ENCODE peak calls at places on chromosomes 5 and 9, in eight cellular contexts. C is CD4-positive, alpha-beta T cell; G is fibroblast of lung; W is neural progenitor cell; K is K562; E is PC-9; P is IMR-90; S is tibial artery. D is an unnamed sample. For H3K9me3, the result is how much of the 10 kb centered on the place peaks cover.

GRCh38 chr5:110872200-110872599 is 133.4 kb downstream of the SLC25A46 start:
- DNase-seq in C (no peak), G (no peak), W (no peak), K (no peak), E (no peak), P (no peak), S (no peak), D (peak)

GRCh38 chr5:14366763-14367162 is 214.8 kb upstream of the OTULINL start:
- DNase-seq in C (no peak), G (no peak), W (no peak), K (no peak), E (no peak), P (no peak), S (no peak), D (no peak)

GRCh38 chr5:51632794-51633193 is 249.5 kb downstream of the ISL1 start:
- DNase-seq in C (no peak), G (no peak), W (no peak), K (no peak), E (no peak), P (no peak), S (no peak), D (no peak)

GRCh38 chr5:78896128-78896527 is 89.0 kb downstream of the ARSB start:
- DNase-seq in C (no peak), G (peak), W (no peak), K (no peak), E (no peak), P (peak), S (no peak), D (no peak)

GRCh38 chr9:115642285-115642684 is 511.3 kb upstream of the PAPPA start:
- DNase-seq in C (no peak), G (peak), W (no peak), K (no peak), E (no peak), P (peak), S (no peak), D (no peak)

GRCh38 chr5:170393235-170393634 is 4.1 kb upstream of the KCNMB1 start:
- DNase-seq in C (peak), G (no peak), W (no peak), K (no peak), E (no peak), P (no peak), S (no peak), D (no peak)

GRCh38 chr9:114312513-114312875 is 10.4 kb upstream of the ORM1 start:
- DNase-seq in C (no peak), G (no peak), W (no peak), K (no peak), E (no peak), P (no peak), S (peak), D (peak)

GRCh38 chr9:92265159-92265558 is 28.3 kb downstream of the IARS1 start:
- DNase-seq in C (no peak), G (peak), W (no peak), K (no peak), E (no peak), P (peak), S (no peak), D (no peak)

GRCh38 chr5:103232393-103232999 is 26.1 kb upstream of the MACIR start:
- DNase-seq in C (no peak), G (peak), W (no peak), K (peak), E (no peak), P (peak), S (no peak), D (no peak)

GRCh38 chr9:77785341-77785740 is 137.2 kb upstream of the GNA14 start:
- DNase-seq in C (no peak), G (no peak), W (no peak), K (no peak), E (no peak), P (no peak), S (no peak), D (no peak)

GRCh38 chr5:137214446-137215189 is 284.5 kb downstream of the SPOCK1 start:
- DNase-seq in C (no peak), G (no peak), W (no peak), K (no peak), E (no peak), P (no peak), S (no peak), D (no peak)

GRCh38 chr9:71814805-71815204 is 46.5 kb upstream of the CEMIP2 start:
- DNase-seq in C (no peak), G (peak), W (no peak), K (no peak), E (no peak), P (no peak), S (no peak), D (no peak)

GRCh38 chr5:122311888-122312669 is at the start of gene SNCAIP:
- DNase-seq in C (no peak), G (peak), W (peak), K (peak), E (no peak), P (peak), S (peak), D (peak)

GRCh38 chr5:122313001-122313402 is 965 bp downstream of the SNCAIP start:
- DNase-seq in C (no peak), G (peak), W (peak), K (no peak), E (no peak), P (peak), S (peak), D (peak)

GRCh38 chr5:122310886-122311285 is 1.2 kb upstream of the SNCAIP start:
- DNase-seq in C (no peak), G (no peak), W (no peak), K (no peak), E (no peak), P (no peak), S (no peak), D (no peak)

GRCh38 chr5:122312670-122312988 is 592 bp downstream of the SNCAIP start:
- DNase-seq in C (no peak), G (peak), W (peak), K (no peak), E (no peak), P (peak), S (peak), D (peak)

DNA sequence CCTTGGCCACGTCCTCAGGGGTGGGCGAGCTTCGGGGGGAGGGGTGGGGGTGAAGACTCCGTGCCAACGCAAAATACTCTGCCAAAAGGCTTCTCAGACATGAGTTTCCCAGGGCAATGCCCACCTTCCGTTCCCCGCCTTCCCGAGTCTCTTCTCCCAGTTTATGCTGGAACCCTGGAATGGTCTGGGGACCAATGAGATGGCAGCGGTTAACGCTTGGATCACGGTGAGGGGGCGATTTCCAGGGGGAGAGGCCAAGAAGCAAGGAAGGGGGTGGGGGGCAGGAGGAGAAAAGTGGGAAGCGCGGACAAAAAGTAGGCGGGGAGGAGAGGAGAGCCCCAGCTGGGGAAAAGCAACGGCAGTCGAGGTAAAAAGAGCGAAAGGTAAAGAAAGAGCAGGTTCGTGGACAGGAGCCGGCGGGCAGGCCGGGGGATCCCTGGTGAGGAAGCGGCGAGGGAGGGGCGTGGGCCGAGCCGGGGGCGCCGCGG is 593 bp upstream of the SNCAIP start:
- DNase-seq in C (no peak), G (no peak), W (no peak), K (no peak), E (no peak), P (no peak), S (no peak), D (peak)
- H3K27ac ChIP-seq in C (no peak), G (no peak), W (no peak), K (no peak), E (no peak), P (peak), S (peak), D (no peak)

GRCh38 chr5:179417696-179418095 is 72.4 kb upstream of the ADAMTS2 start:
- DNase-seq in C (no peak), G (no peak), W (no peak), K (no peak), E (no peak), P (no peak), S (no peak), D (no peak)
- H3K9me3 ChIP-seq in C (under half), G (under half), W (under half), K (under half), E (under half), P (under half), S (under half), D (under half)

DNA sequence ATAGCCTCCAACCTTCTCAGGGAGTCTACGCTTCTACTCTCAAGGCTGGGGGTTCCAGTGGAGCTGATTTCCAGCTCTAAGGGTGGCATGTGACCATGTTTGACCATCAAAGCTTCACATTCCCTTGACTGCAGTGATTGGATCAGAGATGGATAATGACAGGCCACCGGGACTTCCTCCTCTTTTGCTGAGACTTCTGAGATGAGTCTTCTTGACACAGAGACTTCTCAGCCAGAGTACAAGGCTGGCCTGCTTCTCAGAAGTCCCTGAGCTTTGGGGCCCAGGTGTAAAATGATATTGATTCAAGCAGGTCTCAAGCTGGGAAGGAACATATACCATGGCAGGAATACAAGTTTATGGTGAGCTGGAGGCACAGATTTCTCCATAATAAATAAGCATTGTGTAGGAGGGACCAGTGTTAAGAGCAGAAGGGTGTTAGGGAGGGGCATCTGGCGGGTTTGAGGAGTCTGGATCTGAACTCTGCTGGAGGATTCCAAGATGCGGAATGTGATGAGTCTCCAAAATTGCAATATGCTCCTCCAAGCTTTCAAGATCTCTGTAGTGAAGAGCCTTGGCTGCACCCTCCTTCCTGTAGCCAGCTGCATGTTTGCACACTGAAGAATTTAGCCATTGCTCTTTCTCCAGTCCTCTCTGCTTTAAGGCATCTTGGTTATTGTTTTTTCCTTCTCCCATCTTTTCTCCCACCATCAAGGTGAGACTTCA is 41.7 kb upstream of the HSD17B4 start:
- DNase-seq in C (no peak), G (no peak), W (no peak), K (no peak), E (no peak), P (no peak), S (no peak), D (no peak)
- H3K27ac ChIP-seq in C (no peak), G (no peak), W (no peak), K (no peak), E (no peak), P (no peak), S (no peak), D (no peak)

GRCh38 chr9:96766199-96766598 is 11.7 kb downstream of the ZNF510 start:
- DNase-seq in C (no peak), G (no peak), W (no peak), K (no peak), E (no peak), P (no peak), S (no peak), D (no peak)

GRCh38 chr9:96758845-96759673 is 18.8 kb downstream of the ZNF510 start:
- DNase-seq in C (no peak), G (peak), W (no peak), K (no peak), E (no peak), P (no peak), S (no peak), D (no peak)

DNA sequence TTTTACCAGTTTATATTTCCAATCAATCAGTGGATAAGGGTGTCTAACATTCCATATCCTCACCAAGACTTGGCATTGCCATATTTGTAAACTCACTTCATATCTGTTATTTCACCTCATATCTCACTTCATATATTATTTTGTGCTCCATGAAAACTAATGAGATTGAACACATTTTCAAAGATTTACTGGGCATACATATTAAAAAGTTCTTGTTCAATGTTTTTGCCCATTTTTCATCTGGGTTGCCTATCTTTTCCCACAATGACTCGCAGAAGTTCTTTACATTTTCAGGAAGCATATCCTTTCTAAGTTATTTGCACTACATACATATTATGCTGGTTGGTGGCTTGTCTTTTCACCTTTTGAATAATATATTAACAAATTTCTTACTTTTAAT is 15.3 kb downstream of the ZNF510 start:
- DNase-seq in C (no peak), G (no peak), W (no peak), K (no peak), E (no peak), P (no peak), S (no peak), D (no peak)
- H3K9me3 ChIP-seq in C (half or more), G (under half), W (half or more), K (half or more), E (half or more), P (half or more), S (under half), D (half or more)

DNA sequence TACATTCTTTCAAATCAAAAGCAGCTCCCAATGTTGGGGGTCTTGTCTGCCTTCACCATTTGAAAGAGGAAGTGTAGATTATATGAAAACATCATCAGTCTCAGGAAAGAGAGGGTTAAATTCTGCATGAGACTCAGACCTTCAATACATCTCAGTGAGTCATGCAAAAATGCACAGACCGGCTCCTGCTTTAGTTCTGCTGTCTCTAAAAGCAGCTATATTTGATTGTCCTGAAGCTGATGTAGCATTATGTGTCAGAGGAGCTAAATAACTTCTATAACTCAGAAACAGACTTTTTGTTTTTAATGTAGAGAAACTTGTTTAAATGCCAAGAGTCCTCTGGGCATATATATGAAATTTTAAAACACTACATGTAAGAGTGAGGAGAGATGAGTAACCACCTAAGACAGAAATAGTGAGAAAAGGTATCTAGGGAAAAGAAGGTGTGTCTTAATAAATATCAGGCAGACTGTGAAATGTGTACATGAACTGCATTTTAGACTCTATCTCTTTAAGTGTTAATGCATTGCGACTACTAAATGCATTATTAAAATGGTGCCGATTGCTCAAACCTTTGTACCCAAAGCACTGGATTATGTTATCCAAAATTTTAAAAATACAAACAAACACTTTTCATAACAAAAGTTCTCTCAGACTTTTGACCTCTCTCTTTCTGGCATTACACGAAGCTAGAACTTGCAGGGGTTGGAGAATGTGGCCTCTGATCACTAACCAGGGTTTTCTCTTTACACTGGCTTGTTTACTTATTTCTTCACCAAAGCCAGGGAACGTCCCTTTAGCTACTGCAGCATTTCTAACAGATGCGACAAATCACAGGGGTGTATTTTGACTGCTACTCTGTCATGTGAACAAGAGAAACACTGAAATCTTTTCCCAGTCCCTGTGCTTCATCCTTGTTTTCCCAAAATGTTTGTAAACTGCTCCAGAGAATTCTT is 302.3 kb downstream of the ARL15 start:
- DNase-seq in C (no peak), G (peak), W (no peak), K (no peak), E (no peak), P (peak), S (no peak), D (no peak)
- H3K27ac ChIP-seq in C (no peak), G (no peak), W (peak), K (no peak), E (no peak), P (peak), S (no peak), D (no peak)

GRCh38 chr5:140764177-140765020 is 21.5 kb upstream of the PCDHA1 start:
- DNase-seq in C (no peak), G (peak), W (no peak), K (no peak), E (no peak), P (no peak), S (no peak), D (no peak)

DNA sequence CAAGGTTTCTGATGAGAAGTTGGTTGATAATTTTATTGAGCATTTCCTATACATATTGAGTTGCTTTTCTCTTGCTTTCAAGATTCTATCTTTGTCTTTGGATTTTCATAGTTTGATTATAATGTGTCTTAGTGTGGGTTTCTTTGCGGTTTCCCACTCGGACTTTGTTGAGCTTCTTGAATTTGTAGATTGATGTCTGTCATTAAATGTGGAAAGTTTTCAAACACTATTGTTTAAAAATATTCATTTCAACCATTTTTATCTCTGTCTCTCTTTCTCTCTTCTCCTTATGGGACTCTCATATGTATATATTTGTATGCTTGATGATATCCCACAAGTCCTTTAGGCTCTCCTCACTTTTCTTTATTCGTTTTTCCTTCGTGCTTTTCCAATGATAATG is 18.5 kb upstream of the PCDHA1 start:
- DNase-seq in C (no peak), G (no peak), W (no peak), K (no peak), E (no peak), P (no peak), S (no peak), D (no peak)
- H3K9me3 ChIP-seq in C (half or more), G (under half), W (under half), K (under half), E (half or more), P (under half), S (under half), D (half or more)

GRCh38 chr5:88142801-88143692 is 125.6 kb downstream of the TMEM161B start:
- DNase-seq in C (no peak), G (peak), W (peak), K (no peak), E (no peak), P (no peak), S (peak), D (no peak)

GRCh38 chr5:88140396-88140862 is 128.2 kb downstream of the TMEM161B start:
- DNase-seq in C (no peak), G (no peak), W (peak), K (no peak), E (peak), P (no peak), S (no peak), D (peak)

GRCh38 chr5:88140863-88141694 is 127.6 kb downstream of the TMEM161B start:
- DNase-seq in C (peak), G (peak), W (peak), K (peak), E (peak), P (peak), S (peak), D (peak)

GRCh38 chr5:88143693-88144218 is 124.9 kb downstream of the TMEM161B start:
- DNase-seq in C (no peak), G (no peak), W (peak), K (no peak), E (no peak), P (no peak), S (no peak), D (peak)

DNA sequence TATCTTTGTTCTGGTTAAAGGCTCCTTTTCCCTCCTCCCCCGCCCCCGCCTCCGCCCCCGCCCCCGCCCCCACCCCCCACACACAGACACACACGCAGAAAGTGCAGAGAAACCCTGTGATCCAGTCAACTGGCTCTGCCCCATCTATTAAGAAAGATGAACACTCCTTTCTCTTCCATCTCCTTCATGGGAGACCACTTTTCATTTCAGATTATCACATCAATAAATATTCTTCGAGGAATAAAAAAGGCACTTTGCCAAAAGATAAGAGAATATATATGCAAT is 127.0 kb downstream of the TMEM161B start:
- DNase-seq in C (no peak), G (no peak), W (no peak), K (no peak), E (no peak), P (no peak), S (no peak), D (no peak)
- H3K27ac ChIP-seq in C (no peak), G (no peak), W (no peak), K (no peak), E (no peak), P (no peak), S (peak), D (no peak)

GRCh38 chr5:56909294-56910122 is at the start of gene SETD9:
- DNase-seq in C (peak), G (peak), W (peak), K (peak), E (peak), P (peak), S (peak), D (peak)
- H3K9me3 ChIP-seq in C (under half), G (under half), W (under half), K (under half), E (under half), P (under half), S (under half), D (under half)

DNA sequence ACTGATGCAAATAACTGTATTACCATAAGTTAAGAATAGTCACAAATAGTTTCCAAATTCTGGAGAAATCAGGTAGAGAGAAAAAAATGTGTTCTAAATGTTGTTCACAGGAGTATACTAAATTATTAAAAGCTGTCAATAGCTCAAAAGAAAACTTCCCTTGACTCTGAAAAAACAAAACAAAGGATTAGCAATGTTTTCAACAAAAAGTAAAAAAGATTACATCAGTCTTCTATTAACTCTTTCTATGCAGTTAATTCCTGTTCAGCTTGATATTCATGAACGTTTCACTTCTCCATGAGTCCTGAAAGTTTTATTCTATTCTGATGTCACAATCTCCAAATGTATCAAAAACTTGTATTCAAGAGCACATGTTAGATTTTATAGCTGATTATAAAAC is 9.5 kb upstream of the CLTB start:
- DNase-seq in C (no peak), G (no peak), W (no peak), K (no peak), E (no peak), P (no peak), S (no peak), D (no peak)
- H3K27ac ChIP-seq in C (no peak), G (no peak), W (no peak), K (no peak), E (peak), P (no peak), S (no peak), D (no peak)

D was measured in kidney.